ENCODE peak calls at places on chromosome 1, in five cellular contexts. One of them, this sample, is unnamed.

GRCh38 chr1:199204231-199204630 is 565.4 kb downstream of the PTPRC start:
- DNase-seq in CD4-positive, alpha-beta T cell: no peak
- DNase-seq in psoas muscle: no peak
- DNase-seq in endothelial cell of umbilical vein: peak
- DNase-seq in WTC11: no peak
- DNase-seq in this sample: no peak

GRCh38 chr1:10634428-10635384 is 160.0 kb downstream of the PEX14 start:
- DNase-seq in CD4-positive, alpha-beta T cell: no peak
- DNase-seq in endothelial cell of umbilical vein: no peak
- DNase-seq in psoas muscle: no peak
- DNase-seq in WTC11: no peak
- DNase-seq in this sample: no peak

GRCh38 chr1:43315963-43316737 is 15.4 kb downstream of the TIE1 start:
- DNase-seq in endothelial cell of umbilical vein: no peak
- DNase-seq in WTC11: no peak
- DNase-seq in CD4-positive, alpha-beta T cell: no peak
- DNase-seq in psoas muscle: peak
- DNase-seq in this sample: no peak

GRCh38 chr1:217718873-217719272 is 87.7 kb downstream of the SPATA17 start:
- DNase-seq in endothelial cell of umbilical vein: no peak
- DNase-seq in psoas muscle: no peak
- DNase-seq in CD4-positive, alpha-beta T cell: no peak
- DNase-seq in WTC11: no peak
- DNase-seq in this sample: no peak

GRCh38 chr1:54380285-54380882 is 25.8 kb downstream of the SSBP3 start:
- DNase-seq in psoas muscle: no peak
- DNase-seq in CD4-positive, alpha-beta T cell: no peak
- DNase-seq in endothelial cell of umbilical vein: no peak
- DNase-seq in WTC11: no peak
- DNase-seq in this sample: no peak

GRCh38 chr1:59674605-59675004 is 140.1 kb upstream of the HOOK1 start:
- DNase-seq in endothelial cell of umbilical vein: peak
- DNase-seq in CD4-positive, alpha-beta T cell: no peak
- DNase-seq in psoas muscle: no peak
- DNase-seq in WTC11: no peak
- DNase-seq in this sample: no peak

GRCh38 chr1:242524571-242525359 is at the start of gene PLD5:
- DNase-seq in psoas muscle: no peak
- DNase-seq in WTC11: peak
- DNase-seq in endothelial cell of umbilical vein: no peak
- DNase-seq in CD4-positive, alpha-beta T cell: no peak
- DNase-seq in this sample: no peak

GRCh38 chr1:199983531-199983930 is 44.0 kb upstream of the NR5A2 start:
- DNase-seq in CD4-positive, alpha-beta T cell: no peak
- DNase-seq in psoas muscle: no peak
- DNase-seq in WTC11: no peak
- DNase-seq in endothelial cell of umbilical vein: no peak
- DNase-seq in this sample: no peak

GRCh38 chr1:155466996-155467395 is 95.6 kb downstream of the ASH1L start:
- DNase-seq in psoas muscle: no peak
- DNase-seq in CD4-positive, alpha-beta T cell: no peak
- DNase-seq in WTC11: no peak
- DNase-seq in endothelial cell of umbilical vein: peak
- DNase-seq in this sample: no peak

GRCh38 chr1:89381617-89382016 is 17.8 kb downstream of the GBP6 start:
- DNase-seq in psoas muscle: no peak
- DNase-seq in endothelial cell of umbilical vein: no peak
- DNase-seq in CD4-positive, alpha-beta T cell: no peak
- DNase-seq in WTC11: no peak
- DNase-seq in this sample: no peak

GRCh38 chr1:115123116-115123515 is 33.8 kb upstream of the TSPAN2 start:
- DNase-seq in psoas muscle: no peak
- DNase-seq in CD4-positive, alpha-beta T cell: no peak
- DNase-seq in WTC11: no peak
- DNase-seq in endothelial cell of umbilical vein: no peak
- DNase-seq in this sample: no peak

GRCh38 chr1:13826591-13826990 is 126.6 kb downstream of the PRDM2 start:
- DNase-seq in psoas muscle: no peak
- DNase-seq in endothelial cell of umbilical vein: no peak
- DNase-seq in CD4-positive, alpha-beta T cell: no peak
- DNase-seq in WTC11: no peak
- DNase-seq in this sample: no peak

GRCh38 chr1:13828454-13829151 is 128.6 kb downstream of the PRDM2 start:
- DNase-seq in psoas muscle: peak
- DNase-seq in CD4-positive, alpha-beta T cell: peak
- DNase-seq in endothelial cell of umbilical vein: no peak
- DNase-seq in WTC11: peak
- DNase-seq in this sample: peak

GRCh38 chr1:13830170-13830569 is 130.2 kb downstream of the PRDM2 start:
- DNase-seq in CD4-positive, alpha-beta T cell: no peak
- DNase-seq in endothelial cell of umbilical vein: no peak
- DNase-seq in WTC11: no peak
- DNase-seq in psoas muscle: no peak
- DNase-seq in this sample: peak

GRCh38 chr1:13830616-13831280 is 130.8 kb downstream of the PRDM2 start:
- DNase-seq in endothelial cell of umbilical vein: no peak
- DNase-seq in CD4-positive, alpha-beta T cell: no peak
- DNase-seq in WTC11: no peak
- DNase-seq in psoas muscle: no peak
- DNase-seq in this sample: no peak

GRCh38 chr1:13829152-13829769 is 129.3 kb downstream of the PRDM2 start:
- DNase-seq in psoas muscle: no peak
- DNase-seq in CD4-positive, alpha-beta T cell: no peak
- DNase-seq in WTC11: no peak
- DNase-seq in endothelial cell of umbilical vein: no peak
- DNase-seq in this sample: peak
- TF ChIP-seq CTCF in psoas muscle: no peak
- TF ChIP-seq CTCF in CD4-positive, alpha-beta T cell: peak
- TF ChIP-seq CTCF in WTC11: peak
- TF ChIP-seq CTCF in endothelial cell of umbilical vein: no peak
- TF ChIP-seq CTCF in this sample: no peak

DNA sequence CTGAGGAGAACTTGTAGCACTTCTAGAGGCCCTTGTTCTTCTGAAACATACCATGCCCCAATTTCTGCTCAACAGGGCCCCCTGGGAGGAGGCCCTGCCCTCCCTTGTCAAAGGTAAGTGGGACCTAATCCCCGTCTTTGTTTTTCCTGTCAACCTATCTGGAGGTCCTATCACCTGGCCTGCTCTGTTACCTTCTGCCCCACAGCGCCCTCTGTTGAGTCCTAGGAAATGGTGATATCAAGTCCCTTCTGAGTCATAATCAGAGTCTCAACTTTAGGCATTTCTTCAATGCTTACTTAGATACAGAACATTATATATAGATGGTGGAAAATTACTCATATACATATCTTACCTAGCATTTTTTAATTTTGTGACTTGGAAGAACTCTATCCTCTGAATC is 28.2 kb upstream of the FCRL4 start:
- DNase-seq in endothelial cell of umbilical vein: no peak
- DNase-seq in psoas muscle: no peak
- DNase-seq in CD4-positive, alpha-beta T cell: no peak
- DNase-seq in WTC11: peak
- DNase-seq in this sample: peak
- TF ChIP-seq CTCF in endothelial cell of umbilical vein: no peak
- TF ChIP-seq CTCF in psoas muscle: no peak
- TF ChIP-seq CTCF in CD4-positive, alpha-beta T cell: no peak
- TF ChIP-seq CTCF in WTC11: peak
- TF ChIP-seq CTCF in this sample: peak

DNA sequence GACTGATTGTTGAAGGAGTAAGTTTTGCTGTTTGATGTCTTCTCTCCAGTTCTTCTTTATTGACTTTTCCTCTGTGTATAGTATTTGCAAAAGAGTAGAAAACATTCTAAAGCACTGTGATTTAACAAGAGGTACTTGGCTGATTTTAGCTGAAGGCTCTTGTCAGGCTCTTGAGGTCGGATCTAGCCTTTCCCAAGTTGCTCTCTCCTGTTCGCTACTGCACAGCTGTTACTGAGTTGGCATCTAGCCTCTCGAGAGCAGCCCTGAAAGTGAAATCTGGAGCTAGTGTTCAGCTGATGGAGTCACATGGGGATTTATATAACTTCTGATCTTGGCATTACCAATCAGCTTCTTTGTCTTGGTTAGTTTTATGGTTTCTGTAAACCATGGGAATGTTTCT is 193.1 kb downstream of the RYR2 start:
- DNase-seq in WTC11: no peak
- DNase-seq in CD4-positive, alpha-beta T cell: no peak
- DNase-seq in psoas muscle: no peak
- DNase-seq in endothelial cell of umbilical vein: no peak
- DNase-seq in this sample: no peak
- TF ChIP-seq CTCF in WTC11: no peak
- TF ChIP-seq CTCF in CD4-positive, alpha-beta T cell: no peak
- TF ChIP-seq CTCF in psoas muscle: no peak
- TF ChIP-seq CTCF in endothelial cell of umbilical vein: no peak
- TF ChIP-seq CTCF in this sample: no peak

DNA sequence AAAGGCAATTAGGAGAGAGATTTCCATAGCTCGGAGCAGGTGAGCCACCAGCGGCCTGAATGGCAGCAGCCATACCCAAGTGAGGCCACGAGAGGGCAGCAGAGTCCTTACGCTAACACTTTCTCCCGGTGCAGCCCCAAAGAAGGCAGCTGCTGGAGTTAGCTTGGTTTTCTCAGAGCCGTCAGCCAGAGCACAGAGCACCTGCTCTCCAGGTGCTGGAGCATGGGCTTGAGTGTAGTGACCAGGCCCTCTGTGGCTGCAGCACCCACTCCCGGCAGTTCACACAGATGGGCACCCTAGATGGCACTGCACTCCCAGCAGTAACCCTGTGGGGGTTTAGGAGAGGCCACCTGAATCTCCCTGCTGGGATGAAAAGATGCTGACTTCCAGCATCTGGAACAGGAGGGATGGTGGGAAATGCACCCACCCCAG is 45.8 kb downstream of the TMCC2 start:
- DNase-seq in WTC11: peak
- DNase-seq in CD4-positive, alpha-beta T cell: peak
- DNase-seq in endothelial cell of umbilical vein: peak
- DNase-seq in psoas muscle: peak
- DNase-seq in this sample: peak
- TF ChIP-seq CTCF in WTC11: peak
- TF ChIP-seq CTCF in CD4-positive, alpha-beta T cell: peak
- TF ChIP-seq CTCF in endothelial cell of umbilical vein: peak
- TF ChIP-seq CTCF in psoas muscle: peak
- TF ChIP-seq CTCF in this sample: peak

GRCh38 chr1:39639333-39640130 is at the start of gene HEYL:
- DNase-seq in endothelial cell of umbilical vein: no peak
- DNase-seq in WTC11: peak
- DNase-seq in psoas muscle: peak
- DNase-seq in CD4-positive, alpha-beta T cell: peak
- DNase-seq in this sample: peak
- TF ChIP-seq CTCF in endothelial cell of umbilical vein: peak
- TF ChIP-seq CTCF in WTC11: peak
- TF ChIP-seq CTCF in psoas muscle: peak
- TF ChIP-seq CTCF in CD4-positive, alpha-beta T cell: no peak
- TF ChIP-seq CTCF in this sample: peak